ENCODE peak calls at places on chromosomes 2 and 18, in eight cellular contexts. One of them, this sample, is unnamed.

GRCh38 chr18:8717011-8717770 is 11.8 kb downstream of the MTCL1 start:
- DNase-seq in SK-MEL-5: no peak
- DNase-seq in RPMI7951: no peak
- DNase-seq in SHP77 treated with DMSO at 0.1 percent for 48 hours: no peak
- DNase-seq in ecto neural progenitor cell: no peak
- DNase-seq in memory B cell: no peak
- DNase-seq in EH: no peak
- DNase-seq in stimulated activated naive B cell treated with anti-CD40 and anti-IgM and Interleukin-4, amounts not matched to agents 10 μg/mL and 1 μg/mL and 100 μg/mL, for 72 hours: no peak
- DNase-seq in this sample: no peak

GRCh38 chr18:63177822-63178525 is 141.6 kb downstream of the BCL2 start:
- DNase-seq in SK-MEL-5: no peak
- DNase-seq in RPMI7951: no peak
- DNase-seq in SHP77 treated with DMSO at 0.1 percent for 48 hours: no peak
- DNase-seq in ecto neural progenitor cell: no peak
- DNase-seq in memory B cell: no peak
- DNase-seq in EH: no peak
- DNase-seq in stimulated activated naive B cell treated with anti-CD40 and anti-IgM and Interleukin-4, amounts not matched to agents 10 μg/mL and 1 μg/mL and 100 μg/mL, for 72 hours: no peak
- DNase-seq in this sample: peak

GRCh38 chr18:59918320-59918755 is 18.5 kb downstream of the PMAIP1 start:
- DNase-seq in SK-MEL-5: no peak
- DNase-seq in RPMI7951: peak
- DNase-seq in SHP77 treated with DMSO at 0.1 percent for 48 hours: peak
- DNase-seq in ecto neural progenitor cell: no peak
- DNase-seq in memory B cell: no peak
- DNase-seq in EH: peak
- DNase-seq in stimulated activated naive B cell treated with anti-CD40 and anti-IgM and Interleukin-4, amounts not matched to agents 10 μg/mL and 1 μg/mL and 100 μg/mL, for 72 hours: peak
- DNase-seq in this sample: peak

GRCh38 chr18:76167440-76167839 is 327.6 kb downstream of the ZNF516 start:
- DNase-seq in SK-MEL-5: no peak
- DNase-seq in RPMI7951: no peak
- DNase-seq in SHP77 treated with DMSO at 0.1 percent for 48 hours: no peak
- DNase-seq in ecto neural progenitor cell: no peak
- DNase-seq in memory B cell: no peak
- DNase-seq in EH: no peak
- DNase-seq in stimulated activated naive B cell treated with anti-CD40 and anti-IgM and Interleukin-4, amounts not matched to agents 10 μg/mL and 1 μg/mL and 100 μg/mL, for 72 hours: no peak
- DNase-seq in this sample: no peak

GRCh38 chr18:8750954-8751415 is 45.6 kb downstream of the MTCL1 start:
- DNase-seq in SK-MEL-5: no peak
- DNase-seq in RPMI7951: peak
- DNase-seq in SHP77 treated with DMSO at 0.1 percent for 48 hours: no peak
- DNase-seq in ecto neural progenitor cell: peak
- DNase-seq in memory B cell: no peak
- DNase-seq in EH: peak
- DNase-seq in stimulated activated naive B cell treated with anti-CD40 and anti-IgM and Interleukin-4, amounts not matched to agents 10 μg/mL and 1 μg/mL and 100 μg/mL, for 72 hours: no peak
- DNase-seq in this sample: no peak

GRCh38 chr2:100321881-100322820 is at the start of gene LONRF2:
- DNase-seq in SK-MEL-5: peak
- DNase-seq in RPMI7951: peak
- DNase-seq in SHP77 treated with DMSO at 0.1 percent for 48 hours: peak
- DNase-seq in ecto neural progenitor cell: peak
- DNase-seq in memory B cell: peak
- DNase-seq in EH: no peak
- DNase-seq in stimulated activated naive B cell treated with anti-CD40 and anti-IgM and Interleukin-4, amounts not matched to agents 10 μg/mL and 1 μg/mL and 100 μg/mL, for 72 hours: peak
- DNase-seq in this sample: peak

GRCh38 chr2:230202430-230203109 is 17.2 kb downstream of the SP110 start:
- DNase-seq in SK-MEL-5: no peak
- DNase-seq in RPMI7951: no peak
- DNase-seq in SHP77 treated with DMSO at 0.1 percent for 48 hours: no peak
- DNase-seq in ecto neural progenitor cell: no peak
- DNase-seq in memory B cell: peak
- DNase-seq in EH: no peak
- DNase-seq in stimulated activated naive B cell treated with anti-CD40 and anti-IgM and Interleukin-4, amounts not matched to agents 10 μg/mL and 1 μg/mL and 100 μg/mL, for 72 hours: peak
- DNase-seq in this sample: no peak

GRCh38 chr2:230643576-230644291 is 68.9 kb upstream of the CAB39 start:
- DNase-seq in SK-MEL-5: no peak
- DNase-seq in RPMI7951: no peak
- DNase-seq in SHP77 treated with DMSO at 0.1 percent for 48 hours: no peak
- DNase-seq in ecto neural progenitor cell: no peak
- DNase-seq in memory B cell: no peak
- DNase-seq in EH: peak
- DNase-seq in stimulated activated naive B cell treated with anti-CD40 and anti-IgM and Interleukin-4, amounts not matched to agents 10 μg/mL and 1 μg/mL and 100 μg/mL, for 72 hours: no peak
- DNase-seq in this sample: no peak

GRCh38 chr18:33677891-33678290 is 99.9 kb downstream of the ASXL3 start:
- DNase-seq in SK-MEL-5: no peak
- DNase-seq in RPMI7951: no peak
- DNase-seq in SHP77 treated with DMSO at 0.1 percent for 48 hours: no peak
- DNase-seq in ecto neural progenitor cell: no peak
- DNase-seq in memory B cell: no peak
- DNase-seq in EH: no peak
- DNase-seq in stimulated activated naive B cell treated with anti-CD40 and anti-IgM and Interleukin-4, amounts not matched to agents 10 μg/mL and 1 μg/mL and 100 μg/mL, for 72 hours: no peak
- DNase-seq in this sample: no peak

GRCh38 chr18:4270016-4270415 is 185.1 kb downstream of the DLGAP1 start:
- DNase-seq in SK-MEL-5: no peak
- DNase-seq in RPMI7951: no peak
- DNase-seq in SHP77 treated with DMSO at 0.1 percent for 48 hours: no peak
- DNase-seq in ecto neural progenitor cell: no peak
- DNase-seq in memory B cell: no peak
- DNase-seq in EH: no peak
- DNase-seq in stimulated activated naive B cell treated with anti-CD40 and anti-IgM and Interleukin-4, amounts not matched to agents 10 μg/mL and 1 μg/mL and 100 μg/mL, for 72 hours: no peak
- DNase-seq in this sample: no peak

This sample was measured in Right ventricle myocardium inferior.